ENCODE peak calls at places on chromosomes 11 and 22, in five cellular contexts. L, B, J, K and G are unnamed samples.

GRCh38 chr11:7622731-7623130 is 50.6 kb downstream of the CYB5R2 start:
- DNase-seq in L (no peak), B (no peak), J (no peak), K (no peak), G (no peak)

GRCh38 chr11:110086892-110087309 is 6.3 kb upstream of the ZC3H12C start:
- DNase-seq in L (peak), B (no peak), J (no peak), K (peak), G (peak)

GRCh38 chr22:48934446-48934845 is 893.2 kb downstream of the BRD1 start:
- DNase-seq in L (no peak), B (no peak), J (no peak), K (no peak), G (no peak)

GRCh38 chr22:47602732-47603131 is 840.3 kb downstream of the TBC1D22A start:
- DNase-seq in L (no peak), B (no peak), J (no peak), K (no peak), G (no peak)

GRCh38 chr11:63670077-63670737 is 969 bp downstream of the ATL3 start:
- DNase-seq in L (no peak), B (no peak), J (no peak), K (peak), G (peak)

GRCh38 chr22:48180631-48181030 is 1418.2 kb downstream of the TBC1D22A start:
- DNase-seq in L (no peak), B (no peak), J (no peak), K (no peak), G (no peak)

GRCh38 chr11:72716291-72716690 is 35.9 kb downstream of the ARAP1 start:
- DNase-seq in L (no peak), B (no peak), J (no peak), K (no peak), G (peak)

GRCh38 chr11:66115638-66116410 is 45.8 kb downstream of the PACS1 start:
- DNase-seq in L (no peak), B (no peak), J (no peak), K (no peak), G (no peak)

GRCh38 chr11:124788521-124788920 is 11.7 kb downstream of the MSANTD2 start:
- DNase-seq in L (no peak), B (no peak), J (no peak), K (no peak), G (peak)

GRCh38 chr22:20022231-20023069 is 1.5 kb downstream of the TANGO2 start:
- DNase-seq in L (no peak), B (no peak), J (no peak), K (no peak), G (no peak)

GRCh38 chr11:9651481-9651880 is 12.4 kb upstream of the SWAP70 start:
- DNase-seq in L (no peak), B (no peak), J (no peak), K (no peak), G (no peak)

GRCh38 chr11:62193954-62194353 is 3.9 kb downstream of the SCGB1D1 start:
- DNase-seq in L (no peak), B (no peak), J (no peak), K (no peak), G (no peak)

GRCh38 chr11:95767498-95767897 is 22.1 kb downstream of the FAM76B start:
- DNase-seq in L (no peak), B (no peak), J (no peak), K (peak), G (peak)

GRCh38 chr22:43238526-43239006 is 51.6 kb upstream of the TTLL12 start:
- DNase-seq in L (no peak), B (no peak), J (no peak), K (no peak), G (no peak)

GRCh38 chr11:2092956-2093412 is 46.2 kb downstream of the IGF2 start:
- DNase-seq in L (peak), B (no peak), J (peak), K (no peak), G (no peak)

GRCh38 chr22:21074092-21074715 is 28.5 kb downstream of the LRRC74B start:
- DNase-seq in L (no peak), B (no peak), J (no peak), K (peak), G (peak)

GRCh38 chr11:118911880-118912741 is 13.6 kb downstream of the BCL9L start:
- DNase-seq in L (peak), B (peak), J (peak), K (peak), G (peak)

GRCh38 chr11:92697461-92698314 is 271.8 kb upstream of the MTNR1B start:
- DNase-seq in L (no peak), B (no peak), J (no peak), K (no peak), G (no peak)

GRCh38 chr11:114059984-114060401 is 482 bp downstream of the ZBTB16 start:
- DNase-seq in L (no peak), B (no peak), J (no peak), K (no peak), G (peak)

GRCh38 chr11:134736251-134737072 is 324.4 kb upstream of the B3GAT1 start:
- DNase-seq in L (no peak), B (no peak), J (no peak), K (no peak), G (no peak)